ENCODE peak calls at places on chromosomes 7 and 10, in ten cellular contexts. C is GM10248; R is AG09309; N is choroid plexus epithelial cell; M is endothelial cell; K is CD8-positive, alpha-beta T cell; F is suprapubic skin; T is K562; Q is GM13977; X is Panc1. E is an unnamed sample.

GRCh38 chr10:127029061-127029460 is 123.8 kb downstream of the DOCK1 start:
- DNase-seq in C (no peak), R (no peak), N (no peak), M (no peak), K (no peak), F (no peak), T (no peak), Q (no peak), X (no peak), E (no peak)

GRCh38 chr7:77657427-77658331 is 38.6 kb upstream of the RSBN1L start:
- DNase-seq in C (peak; percentile 51), R (no peak), N (peak; percentile 73), M (no peak), K (no peak), F (no peak), T (peak; percentile 40), Q (peak; percentile 46), X (no peak), E (peak; percentile 57)

GRCh38 chr10:104209575-104210198 is 22.5 kb downstream of the CFAP43 start:
- DNase-seq in C (peak; percentile 43), R (no peak), N (peak; percentile 66), M (peak; percentile 51), K (no peak), F (no peak), T (peak; percentile 36), Q (peak; percentile 48), X (no peak), E (peak; percentile 40)

GRCh38 chr10:19658622-19659233 is 157.5 kb upstream of the PLXDC2 start:
- DNase-seq in C (no peak), R (no peak), N (no peak), M (no peak), K (no peak), F (no peak), T (no peak), Q (no peak), X (no peak), E (no peak)

GRCh38 chr7:21278944-21279343 is 148.9 kb upstream of the SP4 start:
- DNase-seq in C (no peak), R (no peak), N (no peak), M (no peak), K (no peak), F (no peak), T (no peak), Q (no peak), X (no peak), E (no peak)

GRCh38 chr10:52488606-52489485 is 174.8 kb downstream of the DKK1 start:
- DNase-seq in C (peak; percentile 15), R (no peak), N (peak; percentile 71), M (no peak), K (no peak), F (no peak), T (peak; percentile 14), Q (peak; percentile 17), X (no peak), E (peak; percentile 17)

GRCh38 chr7:122430710-122431109 is 126.2 kb upstream of the FEZF1 start:
- DNase-seq in C (no peak), R (no peak), N (peak; percentile 5), M (no peak), K (no peak), F (no peak), T (no peak), Q (no peak), X (no peak), E (no peak)

GRCh38 chr7:150942591-150943452 is 35.3 kb downstream of the KCNH2 start:
- DNase-seq in C (no peak), R (no peak), N (no peak), M (no peak), K (no peak), F (peak; percentile 65), T (no peak), Q (no peak), X (no peak), E (no peak)

DNA sequence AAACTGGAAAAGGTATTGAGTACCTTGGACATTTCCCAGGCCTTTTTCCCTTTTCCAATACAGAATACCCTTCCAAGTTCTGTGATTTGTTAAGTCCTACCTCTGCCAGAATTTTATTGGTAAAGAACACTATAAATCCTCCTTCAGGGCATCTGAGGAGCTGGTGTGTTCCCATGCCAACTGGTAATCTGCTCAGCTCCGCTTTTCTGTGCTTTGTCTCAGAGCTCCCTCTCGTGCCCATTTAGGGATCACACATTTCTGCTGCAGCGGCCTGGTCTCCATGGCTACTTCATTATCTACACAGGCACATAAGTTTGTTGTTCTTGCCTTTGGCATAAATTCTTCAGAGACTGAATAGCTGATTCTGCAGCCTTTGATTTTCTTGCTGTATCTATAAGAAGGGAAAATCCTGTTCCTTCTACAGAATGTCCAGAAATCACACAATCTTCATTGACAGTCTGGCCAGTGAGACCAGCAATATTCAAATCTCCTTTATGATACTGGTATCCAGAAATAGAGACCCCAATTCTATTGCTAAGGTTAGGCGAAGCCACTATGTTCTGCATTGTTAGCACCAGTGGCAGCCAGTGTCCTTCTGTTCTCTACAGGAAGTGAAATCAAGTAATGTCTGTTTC is 52.0 kb downstream of the DENND11 start:
- DNase-seq in C (peak; percentile 43), R (peak; percentile 87), N (peak; percentile 96), M (peak; percentile 69), K (no peak), F (no peak), T (peak; percentile 60), Q (peak; percentile 68), X (peak; percentile 42), E (peak; percentile 80)
- TF ChIP-seq CTCF in C (peak; percentile 72), R (peak; percentile 90), N (peak; percentile 97), M (peak; percentile 42), K (no peak), F (peak; percentile 29), T (peak; percentile 93), Q (peak; percentile 79), X (peak; percentile 87), E (peak; percentile 72)

GRCh38 chr7:6011541-6011940 is 2.5 kb downstream of the AIMP2 start:
- DNase-seq in C (no peak), R (no peak), N (no peak), M (no peak), K (no peak), F (no peak), T (no peak), Q (no peak), X (no peak), E (no peak)

GRCh38 chr7:6012355-6013104 is 3.5 kb downstream of the AIMP2 start:
- DNase-seq in C (no peak), R (no peak), N (peak; percentile 37), M (no peak), K (no peak), F (no peak), T (no peak), Q (no peak), X (no peak), E (no peak)

DNA sequence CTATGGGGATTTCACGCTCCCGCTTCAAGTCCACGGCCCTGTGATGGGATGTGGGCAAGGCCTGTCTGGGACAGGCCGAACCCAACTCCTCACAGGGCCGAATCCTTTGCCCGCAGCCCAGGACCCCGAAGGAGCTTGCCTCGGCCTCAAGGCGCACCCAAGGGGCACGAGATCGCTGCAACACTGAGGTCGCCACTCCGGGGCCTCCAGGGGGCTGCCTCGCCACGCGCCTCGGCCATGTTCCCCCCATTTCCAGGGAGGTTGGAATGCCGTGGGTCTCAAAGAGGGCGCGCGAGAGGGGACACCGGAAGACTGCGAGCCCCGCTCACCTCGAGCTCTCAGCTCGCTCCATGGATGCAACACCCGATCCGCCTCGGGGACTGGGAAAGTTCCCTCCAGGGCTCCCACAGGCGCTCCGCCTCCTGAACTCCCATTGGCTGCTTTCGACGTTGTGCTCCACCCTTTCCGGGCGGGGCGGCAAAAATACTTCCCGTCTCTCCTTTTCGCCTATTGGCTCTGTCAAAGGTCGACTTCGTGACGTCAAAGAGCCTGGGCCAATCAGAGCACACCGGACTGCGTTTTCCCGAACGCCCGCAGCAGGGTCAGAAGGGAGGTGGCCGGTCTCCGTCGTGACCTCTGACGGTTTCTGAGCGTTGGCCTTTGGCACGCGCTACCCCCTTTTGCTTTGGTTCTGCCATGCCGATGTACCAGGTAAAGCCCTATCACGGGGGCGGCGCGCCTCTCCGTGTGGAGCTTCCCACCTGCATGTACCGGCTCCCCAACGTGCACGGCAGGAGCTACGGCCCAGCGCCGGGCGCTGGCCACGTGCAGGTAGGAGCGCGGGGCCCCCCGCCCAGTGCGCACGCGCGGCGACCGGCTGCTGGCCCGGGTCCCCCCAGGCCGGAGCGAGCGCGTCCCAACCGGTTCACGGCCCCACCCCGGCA is at the start of the genes AIMP2 and PMS2:
- DNase-seq in C (peak; percentile 94), R (peak; percentile 90), N (peak; percentile 99), M (peak; percentile 94), K (peak; percentile 93), F (peak; percentile 99), T (peak; percentile 95), Q (peak; percentile 94), X (peak; percentile 99), E (peak; percentile 98)
- TF ChIP-seq CTCF in C (peak; percentile 10), R (no peak), N (peak; percentile 20), M (no peak), K (peak; percentile 19), F (no peak), T (peak; percentile 20), Q (peak; percentile 39), X (no peak), E (peak; percentile 30)

GRCh38 chr10:24518981-24519597 is 204.6 kb downstream of the ARHGAP21 start:
- DNase-seq in C (peak; percentile 54), R (no peak), N (peak; percentile 80), M (peak; percentile 73), K (no peak), F (no peak), T (peak; percentile 56), Q (peak; percentile 49), X (peak; percentile 17), E (peak; percentile 50)

GRCh38 chr10:24518411-24518810 is 205.3 kb downstream of the ARHGAP21 start:
- DNase-seq in C (no peak), R (no peak), N (peak; percentile 7), M (no peak), K (no peak), F (no peak), T (no peak), Q (no peak), X (no peak), E (no peak)

GRCh38 chr10:24515481-24515880 is 208.2 kb downstream of the ARHGAP21 start:
- DNase-seq in C (no peak), R (no peak), N (no peak), M (no peak), K (no peak), F (no peak), T (no peak), Q (no peak), X (no peak), E (no peak)

DNA sequence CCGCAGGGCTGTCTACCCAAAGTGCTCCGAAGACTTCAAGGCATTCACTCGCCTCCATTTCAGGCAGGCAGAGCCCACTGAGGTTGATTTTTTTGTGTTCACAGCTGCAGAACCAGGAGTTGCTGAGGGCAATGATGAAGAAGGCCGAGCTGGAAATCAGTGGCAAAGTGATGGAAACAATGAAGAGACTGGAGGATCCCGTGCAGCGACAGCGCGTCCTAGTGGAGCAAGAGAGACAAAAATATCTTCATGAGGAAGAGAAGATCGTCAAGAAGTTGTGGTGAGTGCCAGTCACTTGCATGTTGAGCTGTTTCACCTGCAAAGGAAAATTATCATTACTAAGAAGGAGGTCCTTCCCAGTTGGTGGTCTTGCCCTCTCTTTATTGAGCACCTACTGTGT is 210.5 kb downstream of the ARHGAP21 start:
- DNase-seq in C (no peak), R (no peak), N (peak; percentile 62), M (peak; percentile 21), K (no peak), F (no peak), T (no peak), Q (no peak), X (no peak), E (peak; percentile 17)
- TF ChIP-seq CTCF in C (peak; percentile 29), R (peak; percentile 63), N (peak; percentile 70), M (no peak), K (no peak), F (no peak), T (peak; percentile 56), Q (peak; percentile 20), X (peak; percentile 48), E (peak; percentile 6)

GRCh38 chr10:68901106-68901927 is at the start of gene DDX50:
- DNase-seq in C (peak; percentile 95), R (peak; percentile 98), N (peak; percentile 100), M (peak; percentile 90), K (peak; percentile 93), F (peak; percentile 99), T (peak; percentile 94), Q (peak; percentile 93), X (peak; percentile 99), E (peak; percentile 99)
- TF ChIP-seq CTCF in C (no peak), R (no peak), N (no peak), M (no peak), K (no peak), F (peak; percentile 4), T (peak; percentile 16), Q (no peak), X (no peak), E (no peak)